ENCODE peak calls at places on chromosomes 3 and 15, in eight cellular contexts. L is Panc1, R is K562, J is endothelial cell of umbilical vein, K is HepG2, I is upper lobe of left lung, B is prostate gland, X is GM23338. H is an unnamed sample.

GRCh38 chr15:53843166-53843565 is 83.7 kb upstream of the WDR72 start:
- DNase-seq in K (no peak), R (no peak), I (no peak), L (no peak), J (no peak), B (no peak), X (no peak), H (no peak)

GRCh38 chr3:116863842-116864626 is 154.5 kb downstream of the TUSC7 start:
- DNase-seq in B (no peak), J (peak; percentile 79), X (peak; percentile 75), I (no peak), K (peak; percentile 1), R (peak; percentile 0), L (peak; percentile 10), H (no peak)

GRCh38 chr3:136634821-136635220 is 117.4 kb downstream of the STAG1 start:
- DNase-seq in K (no peak), I (no peak), B (no peak), J (no peak), R (no peak), L (no peak), X (no peak), H (no peak)

GRCh38 chr15:31081568-31082250 is 19.8 kb downstream of the TRPM1 start:
- DNase-seq in B (no peak), L (no peak), X (no peak), K (no peak), R (no peak), J (no peak), I (peak; percentile 33), H (no peak)

GRCh38 chr15:42286445-42287029 is 13.3 kb upstream of the TMEM87A start:
- DNase-seq in R (no peak), K (peak; percentile 63), I (no peak), L (no peak), X (no peak), J (no peak), B (no peak), H (no peak)

GRCh38 chr3:52277071-52277964 is 1.1 kb downstream of the WDR82 start:
- DNase-seq in R (peak; percentile 71), X (peak; percentile 53), I (peak; percentile 83), K (peak; percentile 55), L (no peak), J (peak; percentile 81), B (peak; percentile 44), H (peak; percentile 74)

GRCh38 chr3:96813134-96813819 is 1.1 kb upstream of the EPHA6 start:
- DNase-seq in B (peak; percentile 77), L (no peak), R (peak; percentile 0), J (peak; percentile 59), K (peak; percentile 58), I (peak; percentile 62), X (peak; percentile 93), H (peak; percentile 72)

GRCh38 chr3:41200669-41201021 is 1.3 kb downstream of the CTNNB1 start:
- DNase-seq in I (peak; percentile 36), R (peak; percentile 77), L (no peak), J (peak; percentile 57), X (no peak), K (peak; percentile 43), B (peak; percentile 33), H (peak; percentile 21)

GRCh38 chr3:16286161-16286560 is 21.1 kb downstream of the OXNAD1 start:
- DNase-seq in J (no peak), B (no peak), K (no peak), L (no peak), X (no peak), R (no peak), I (peak; percentile 26), H (no peak)

DNA sequence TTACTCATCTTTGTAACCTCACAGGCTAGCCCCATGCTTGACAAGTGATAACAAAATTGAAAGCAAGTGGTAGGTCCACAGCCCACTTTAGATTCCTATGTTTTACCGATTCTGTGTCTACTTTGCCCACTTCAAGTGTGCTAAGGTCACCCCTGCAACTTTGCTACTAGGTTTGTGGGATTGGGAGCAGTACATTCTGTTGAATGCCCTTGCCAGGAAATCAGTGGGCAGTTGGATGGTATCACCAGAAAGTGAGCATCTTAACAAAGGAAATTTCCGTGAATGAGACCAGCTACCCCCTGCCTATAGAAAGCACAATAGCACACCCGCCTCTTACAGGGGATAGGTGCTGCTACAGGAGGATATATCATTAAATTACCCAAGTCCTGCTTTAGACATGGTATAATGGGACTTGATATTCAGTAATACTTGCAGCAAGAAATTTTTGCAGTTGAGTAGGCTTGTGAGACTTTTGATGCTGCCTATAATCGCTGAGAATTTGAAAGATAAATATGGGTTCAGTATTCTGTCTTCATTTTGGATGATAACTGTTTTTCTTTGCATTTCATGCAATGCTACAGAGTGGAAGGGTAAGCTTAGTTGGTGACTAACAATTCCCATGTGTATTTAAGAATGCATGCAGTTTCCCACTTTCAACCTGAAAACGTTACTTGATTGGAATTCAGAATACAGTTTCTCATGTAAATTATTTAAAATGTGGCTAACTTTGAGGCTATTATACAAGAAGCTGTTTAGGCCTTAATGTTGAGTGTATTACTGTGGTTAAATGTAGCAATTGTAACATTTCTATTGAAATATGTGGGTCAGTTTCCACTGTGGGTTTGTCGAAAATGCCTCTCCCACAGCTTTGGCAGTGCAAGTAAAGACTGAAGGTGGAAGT is 9.5 kb downstream of the EBLN2 start:
- DNase-seq in L (no peak), B (no peak), I (no peak), R (no peak), J (no peak), X (no peak), K (peak; percentile 7), H (no peak)
- TF ChIP-seq POLR2AphosphoS5 in L (no peak), B (no peak), I (no peak), R (no peak), J (no peak), X (peak; percentile 24), K (no peak), H (no peak)

GRCh38 chr15:68283401-68283800 is 5.9 kb downstream of the FEM1B start:
- DNase-seq in L (no peak), J (no peak), B (no peak), K (no peak), R (no peak), X (no peak), I (no peak), H (no peak)

GRCh38 chr15:68279779-68280745 is 2.5 kb downstream of the FEM1B start:
- DNase-seq in B (no peak), R (peak; percentile 25), K (no peak), X (peak; percentile 44), J (no peak), L (no peak), I (no peak), H (no peak)

GRCh38 chr15:68279218-68279533 is 1.6 kb downstream of the FEM1B start:
- DNase-seq in I (no peak), L (no peak), K (no peak), X (no peak), J (no peak), R (no peak), B (no peak), H (no peak)

GRCh38 chr15:68278345-68279217 is 1.0 kb downstream of the FEM1B start:
- DNase-seq in J (peak; percentile 79), R (peak; percentile 78), B (peak; percentile 30), X (no peak), L (no peak), I (peak; percentile 54), K (peak; percentile 65), H (no peak)

DNA sequence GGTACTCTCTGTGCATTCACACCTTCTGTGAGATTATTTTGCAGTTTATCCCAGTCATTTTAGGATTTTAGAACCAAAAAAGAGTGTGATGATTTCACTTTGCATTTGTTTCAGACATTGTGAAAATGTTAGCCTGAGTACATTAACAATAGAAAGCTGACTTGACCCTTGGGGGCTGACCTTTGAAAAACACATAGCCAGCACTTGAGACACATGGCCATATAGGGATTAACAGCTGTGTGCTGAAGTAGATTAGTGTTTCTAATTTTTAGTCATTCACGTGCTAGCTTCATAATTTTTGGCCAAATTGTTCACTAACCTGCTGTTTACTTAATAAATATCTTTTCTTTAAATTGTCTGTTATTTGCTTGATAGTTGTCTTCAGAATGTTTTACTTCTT is 3.5 kb downstream of the FEM1B start:
- DNase-seq in K (no peak), J (peak; percentile 33), R (peak; percentile 59), X (no peak), L (no peak), B (no peak), I (no peak), H (no peak)
- H3K4me1 ChIP-seq in K (peaks cover 61% of the 10 kb centered on the region), J (peaks cover 34% of the 10 kb centered on the region), R (peaks cover 17% of the 10 kb centered on the region), X (peaks cover 59% of the 10 kb centered on the region), L (peaks cover 23% of the 10 kb centered on the region), B (peaks cover 3% of the 10 kb centered on the region), I (peaks cover 57% of the 10 kb centered on the region), H (no peaks in the 10 kb centered on the region)

GRCh38 chr3:112087746-112088145 is 1.6 kb downstream of the C3orf52 start:
- DNase-seq in L (no peak), X (no peak), R (no peak), J (no peak), I (no peak), K (no peak), B (no peak), H (no peak)
- TF ChIP-seq POLR2AphosphoS5 in L (no peak), X (no peak), R (no peak), J (no peak), I (no peak), K (no peak), B (no peak), H (no peak)

DNA sequence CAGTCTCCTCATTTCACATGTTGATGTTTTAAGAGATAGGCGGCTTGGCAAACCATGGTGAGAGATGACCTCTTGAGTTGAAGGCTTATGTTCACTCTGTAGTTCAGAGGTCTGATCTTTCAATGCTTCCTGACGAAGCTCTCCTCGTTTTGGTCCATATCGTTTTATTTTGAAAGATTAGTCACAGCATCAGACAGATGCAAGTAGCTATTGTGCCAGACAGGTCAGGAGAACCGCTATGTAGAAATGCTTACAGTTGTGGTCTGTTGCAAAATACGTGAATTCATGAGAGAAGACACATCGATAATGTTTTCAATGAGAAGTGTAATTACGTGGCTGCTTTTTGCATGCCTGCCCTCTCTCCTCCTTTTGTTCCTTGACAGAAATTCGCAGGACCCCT is 47.5 kb downstream of the CHL1 start:
- DNase-seq in L (no peak), X (no peak), J (no peak), K (no peak), I (no peak), R (no peak), B (no peak), H (no peak)
- H3K4me1 ChIP-seq in L (no peaks in the 10 kb centered on the region), X (peaks cover 3% of the 10 kb centered on the region), J (no peaks in the 10 kb centered on the region), K (peaks cover 6% of the 10 kb centered on the region), I (no peaks in the 10 kb centered on the region), R (no peaks in the 10 kb centered on the region), B (no peaks in the 10 kb centered on the region), H (no peaks in the 10 kb centered on the region)

H was measured in breast epithelium.